ENCODE peak calls at places on chromosomes 2 and 18, in seven cellular contexts. A is brain microvascular endothelial cell, L is heart left ventricle, S is uterus, N is upper lobe of left lung, M is left ventricle myocardium inferior, W is tibial artery. T is an unnamed sample. For H3K36me3, the result is how much of the 10 kb centered on the place peaks cover.

GRCh38 chr18:34921811-34922385 is 119.3 kb upstream of the MAPRE2 start:
- DNase-seq in M (no peak), A (no peak), L (no peak), W (no peak), N (no peak), S (no peak), T (no peak)

GRCh38 chr2:241139531-241140444 is 9.5 kb downstream of the PASK start:
- DNase-seq in L (no peak), S (no peak), W (no peak), M (no peak), A (no peak), N (no peak), T (no peak)

GRCh38 chr2:168189835-168190426 is 57.5 kb downstream of the STK39 start:
- DNase-seq in W (no peak), M (no peak), A (peak), S (no peak), N (no peak), L (no peak), T (no peak)

GRCh38 chr2:173054466-173054865 is 21.2 kb upstream of the MAP3K20 start:
- DNase-seq in N (no peak), W (no peak), M (no peak), L (no peak), A (no peak), S (no peak), T (no peak)

GRCh38 chr18:23650963-23651927 is 11.5 kb downstream of the ANKRD29 start:
- DNase-seq in L (no peak), W (no peak), A (peak), M (no peak), N (no peak), S (peak), T (peak)

GRCh38 chr2:133266926-133267590 is 301.2 kb downstream of the NCKAP5 start:
- DNase-seq in N (no peak), L (peak), M (no peak), A (no peak), W (no peak), S (no peak), T (no peak)

GRCh38 chr18:10060469-10060782 is 146.6 kb downstream of the VAPA start:
- DNase-seq in S (no peak), N (no peak), W (peak), A (no peak), M (no peak), L (no peak), T (no peak)

GRCh38 chr2:238247841-238248440 is 8.1 kb upstream of the HES6 start:
- DNase-seq in M (no peak), L (no peak), A (no peak), N (no peak), W (no peak), S (no peak), T (no peak)

GRCh38 chr2:120963997-120964396 is 228.3 kb downstream of the GLI2 start:
- DNase-seq in W (no peak), M (no peak), S (no peak), L (no peak), N (no peak), A (no peak), T (peak)

GRCh38 chr2:86788881-86789686 is 1.6 kb downstream of the CD8A start:
- DNase-seq in A (no peak), S (no peak), W (no peak), N (no peak), M (no peak), L (no peak), T (no peak)

GRCh38 chr2:86790134-86790827 is 432 bp downstream of the CD8A start:
- DNase-seq in L (no peak), A (no peak), N (no peak), M (no peak), W (no peak), S (no peak), T (no peak)

GRCh38 chr2:86789687-86790133 is 1.0 kb downstream of the CD8A start:
- DNase-seq in N (no peak), M (no peak), W (no peak), L (no peak), S (no peak), A (no peak), T (no peak)

GRCh38 chr2:86791574-86791973 is 861 bp upstream of the CD8A start:
- DNase-seq in W (no peak), A (no peak), S (no peak), N (no peak), L (no peak), M (no peak), T (no peak)

GRCh38 chr2:86790828-86791561 is at the start of gene CD8A:
- DNase-seq in N (no peak), A (peak), S (no peak), M (no peak), W (no peak), L (no peak), T (no peak)
- H3K4me3 ChIP-seq in N (no peak), A (no peak), S (no peak), M (peak), W (no peak), L (no peak), T (peak)

DNA sequence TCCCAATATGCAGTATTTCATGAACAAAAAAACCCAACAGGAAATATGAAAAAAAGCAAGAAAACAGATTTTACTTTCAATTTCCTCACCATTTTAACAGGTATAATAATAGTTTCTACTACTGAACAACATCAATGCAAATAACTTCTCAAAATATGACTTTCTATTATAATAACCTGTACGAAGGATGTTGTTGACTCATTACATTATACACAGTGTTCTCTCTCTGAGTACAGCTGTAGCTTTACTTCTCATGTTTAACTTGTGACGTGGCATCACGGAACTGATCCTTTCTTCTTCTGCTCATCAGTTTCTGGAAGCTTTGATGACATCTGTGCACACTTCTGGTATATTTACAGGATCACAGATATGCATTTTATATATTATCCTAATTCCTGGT is 40.0 kb downstream of the FAM228A start:
- DNase-seq in S (no peak), M (no peak), L (no peak), N (no peak), A (no peak), W (no peak), T (no peak)
- H3K36me3 ChIP-seq in S (under half), M (half or more), L (half or more), N (half or more), A (under half), W (half or more), T (under half)

DNA sequence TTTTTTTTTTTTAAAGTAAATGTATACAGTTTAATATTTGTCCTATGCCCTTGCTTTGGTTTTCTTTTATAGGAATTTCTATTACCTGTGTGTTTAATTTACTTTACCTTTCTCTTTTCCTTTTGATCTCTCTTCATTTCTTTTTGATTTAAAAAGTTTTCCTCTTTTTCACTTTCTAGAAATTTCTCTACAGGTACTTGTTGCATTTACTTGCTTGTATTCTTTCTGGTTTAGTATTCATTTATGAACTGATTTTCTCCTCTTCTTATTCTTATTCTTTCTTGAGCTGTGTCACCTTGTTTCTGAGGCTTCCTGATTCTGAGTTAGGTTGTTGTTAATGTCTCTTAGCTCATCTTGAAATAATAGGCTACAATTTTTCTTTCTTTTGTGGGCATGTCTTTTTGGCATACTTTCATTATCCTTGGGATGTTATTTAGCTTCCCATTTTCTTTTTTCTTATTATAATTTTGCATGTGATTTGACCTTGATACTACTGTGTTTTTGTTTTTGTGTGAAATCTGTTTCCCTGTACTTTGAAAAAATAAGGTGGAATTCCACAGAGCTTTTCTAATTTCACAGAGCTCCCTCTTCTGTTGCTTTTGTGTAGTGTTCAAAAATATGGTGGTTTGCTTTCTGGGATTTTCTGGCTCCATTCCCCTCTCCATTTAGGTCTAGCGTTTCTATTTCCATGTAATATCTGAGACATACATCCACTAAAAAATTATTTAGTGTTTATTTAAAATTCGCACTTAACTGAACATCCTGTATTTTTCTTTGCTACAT is 25.5 kb upstream of the ALMS1 start:
- DNase-seq in L (no peak), A (no peak), S (no peak), M (no peak), W (no peak), N (no peak), T (no peak)
- TF ChIP-seq CTCF in L (peak), A (peak), S (no peak), M (peak), W (no peak), N (no peak), T (peak)

DNA sequence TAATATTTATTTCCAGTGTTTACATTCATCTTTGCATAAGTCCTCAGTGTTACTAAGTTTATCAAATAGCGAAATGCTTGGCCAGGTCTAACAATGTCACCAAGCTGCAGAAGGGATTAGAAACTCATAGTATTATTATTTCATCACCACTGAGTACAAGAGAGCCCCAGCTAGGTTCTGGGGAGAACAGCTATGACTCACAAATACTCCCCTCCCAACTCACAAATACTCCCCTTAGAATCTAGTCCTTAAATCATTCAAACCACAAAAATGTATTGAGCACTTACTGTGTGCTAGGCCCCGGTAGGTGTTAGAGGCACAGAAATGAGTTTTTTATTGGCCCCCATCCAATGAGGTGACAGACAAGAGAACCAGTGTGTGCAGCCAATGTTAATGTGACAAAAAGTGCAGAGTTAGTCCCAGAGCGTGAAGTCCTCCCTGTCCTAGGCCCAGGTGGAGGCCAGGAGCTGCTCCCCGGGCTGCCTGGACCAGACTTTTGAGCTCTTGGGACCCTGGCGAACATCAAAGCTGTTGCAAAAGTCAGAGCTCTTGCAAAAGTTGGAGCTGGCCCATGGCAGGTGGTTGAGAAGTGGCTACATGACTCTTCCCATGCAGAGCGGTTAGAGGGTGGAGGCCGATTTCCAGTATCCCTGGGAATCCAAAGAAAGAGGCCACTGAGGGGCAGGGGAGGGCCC is 9.8 kb downstream of the STEAP3 start:
- DNase-seq in M (no peak), A (no peak), N (no peak), S (no peak), L (no peak), W (no peak), T (no peak)
- H3K4me3 ChIP-seq in M (no peak), A (no peak), N (no peak), S (no peak), L (no peak), W (no peak), T (no peak)

DNA sequence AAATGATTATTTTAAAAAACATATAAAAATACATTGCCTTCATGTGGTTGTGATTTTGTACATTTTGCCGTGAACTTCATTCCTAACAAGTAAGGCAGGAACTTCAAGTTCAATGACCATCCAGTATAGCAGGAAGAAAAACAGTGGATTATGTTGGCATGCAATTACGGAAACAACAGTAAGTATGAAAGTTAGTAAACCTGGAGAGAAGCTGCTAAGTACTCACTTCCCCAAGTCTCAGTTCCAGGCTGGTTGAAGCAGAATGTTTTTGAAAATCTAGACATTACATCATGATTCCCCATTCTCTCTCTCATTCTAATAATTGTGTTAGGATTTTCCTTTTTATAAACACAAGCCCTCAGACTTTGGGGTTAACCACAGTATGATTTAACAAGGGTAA is 987.1 kb upstream of the KLHL29 start:
- DNase-seq in W (no peak), M (no peak), N (no peak), S (no peak), L (no peak), A (no peak), T (no peak)
- H3K36me3 ChIP-seq in W (under half), M (under half), N (under half), S (under half), L (under half), A (under half), T (under half)

GRCh38 chr2:217118559-217118958 is 258.7 kb upstream of the TNP1 start:
- DNase-seq in M (no peak), L (no peak), N (no peak), W (no peak), A (no peak), S (no peak), T (no peak)
- TF ChIP-seq CTCF in M (no peak), L (no peak), N (no peak), W (no peak), A (no peak), S (no peak), T (no peak)

DNA sequence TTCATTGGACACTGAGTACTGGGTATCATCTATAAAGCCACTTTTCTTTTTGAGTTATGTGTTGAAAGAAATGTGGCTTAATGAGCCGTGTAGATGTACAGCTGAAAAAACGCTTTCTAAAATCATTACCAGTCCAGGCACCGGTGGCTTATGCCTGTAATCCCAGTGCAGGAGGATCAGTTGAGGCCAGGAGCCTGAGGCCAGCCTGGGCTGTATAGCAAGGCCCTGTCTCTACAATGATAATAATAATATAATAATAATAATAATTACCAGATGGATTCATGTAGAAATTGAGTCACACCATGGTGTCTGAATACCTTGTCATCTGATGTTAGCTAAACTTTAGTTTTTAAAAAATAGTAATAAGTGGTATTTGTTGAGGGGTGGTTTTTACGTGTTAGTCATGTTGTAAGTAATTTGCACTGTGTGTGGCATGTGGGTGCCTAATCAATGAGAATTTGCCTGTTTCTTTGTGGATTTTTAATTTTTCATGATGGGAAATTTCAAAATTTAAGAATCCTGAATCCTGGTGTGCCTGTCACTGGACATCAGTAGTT is 30.1 kb downstream of the NCK2 start:
- DNase-seq in M (no peak), S (no peak), L (no peak), A (no peak), N (no peak), W (no peak), T (no peak)
- H3K4me3 ChIP-seq in M (no peak), S (no peak), L (no peak), A (no peak), N (no peak), W (no peak), T (no peak)

DNA sequence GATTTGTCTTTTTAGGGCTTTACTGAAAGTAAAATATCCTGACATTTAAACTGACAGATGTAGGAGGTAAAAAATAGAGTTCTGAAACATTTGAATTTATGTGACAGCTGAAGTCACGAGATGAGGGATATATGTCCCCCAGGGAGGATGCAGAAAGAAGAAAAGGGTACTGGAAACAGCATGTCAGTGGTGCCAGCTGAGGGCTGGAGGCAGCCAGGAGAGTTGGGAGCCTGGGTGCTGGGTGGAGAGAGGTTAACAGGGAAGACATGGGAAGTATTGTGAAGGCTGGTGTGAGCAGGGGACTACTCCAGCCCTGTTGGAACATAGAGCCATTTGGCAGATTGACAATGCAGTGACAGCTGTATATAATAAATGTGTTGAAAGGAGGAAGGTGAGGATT is 11.8 kb upstream of the MOCOS start:
- DNase-seq in S (no peak), W (no peak), M (no peak), A (no peak), L (no peak), N (no peak), T (no peak)
- H3K36me3 ChIP-seq in S (under half), W (half or more), M (half or more), A (under half), L (half or more), N (under half), T (under half)